ENCODE peak calls at places on chromosome 4, in six cellular contexts. W is effector memory CD4-positive, alpha-beta T cell; S is SJCRH30; D is CD8-positive, alpha-beta T cell; H is ovary; T is PC-9. P is an unnamed sample.

GRCh38 chr4:115711575-115711974 is 598.2 kb upstream of the NDST4 start:
- DNase-seq in H (no peak), S (peak; percentile 51), T (no peak), D (no peak), W (no peak), P (no peak)

GRCh38 chr4:14879643-14880042 is 122.6 kb upstream of the CPEB2 start:
- DNase-seq in S (no peak), W (no peak), D (no peak), T (peak; percentile 68), H (no peak), P (no peak)

GRCh38 chr4:153122855-153123254 is 81.4 kb upstream of the TRIM2 start:
- DNase-seq in T (no peak), S (no peak), D (no peak), W (no peak), H (no peak), P (no peak)

GRCh38 chr4:83582289-83582756 is 46.4 kb downstream of the GPAT3 start:
- DNase-seq in W (no peak), T (no peak), H (peak; percentile 27), D (no peak), S (no peak), P (peak; percentile 26)

GRCh38 chr4:178273168-178273567 is 830.9 kb upstream of the AGA start:
- DNase-seq in W (no peak), S (no peak), H (no peak), T (no peak), D (no peak), P (no peak)

GRCh38 chr4:173508386-173509002 is 21.5 kb downstream of the HAND2 start:
- DNase-seq in W (no peak), T (no peak), D (no peak), S (no peak), H (no peak), P (no peak)

GRCh38 chr4:7802093-7802726 is 137.5 kb downstream of the AFAP1 start:
- DNase-seq in H (peak; percentile 83), T (peak; percentile 51), D (peak; percentile 59), W (peak; percentile 34), S (peak; percentile 93), P (peak; percentile 87)

GRCh38 chr4:105061136-105061696 is 85.5 kb upstream of the TET2 start:
- DNase-seq in H (no peak), W (no peak), S (peak; percentile 68), D (no peak), T (peak; percentile 36), P (peak; percentile 10)

GRCh38 chr4:173152104-173152503 is 16.5 kb upstream of the GALNT7 start:
- DNase-seq in S (no peak), D (no peak), H (no peak), T (no peak), W (no peak), P (no peak)

GRCh38 chr4:54400802-54401201 is 171.7 kb downstream of the PDGFRA start:
- DNase-seq in D (no peak), H (no peak), W (no peak), S (peak; percentile 6), T (no peak), P (no peak)

GRCh38 chr4:174119051-174119450 is 164.4 kb downstream of the FBXO8 start:
- DNase-seq in D (no peak), T (no peak), W (no peak), H (no peak), S (no peak), P (no peak)

GRCh38 chr4:86218721-86219481 is 141.0 kb downstream of the MAPK10 start:
- DNase-seq in D (no peak), W (no peak), S (no peak), H (no peak), T (no peak), P (no peak)

GRCh38 chr4:147975902-147976301 is 244.0 kb downstream of the ARHGAP10 start:
- DNase-seq in W (no peak), H (no peak), T (no peak), S (no peak), D (no peak), P (no peak)

GRCh38 chr4:112297495-112297894 is 326 bp downstream of the ALPK1 start:
- DNase-seq in T (no peak), D (no peak), S (no peak), H (no peak), W (no peak), P (no peak)

GRCh38 chr4:185534850-185535761 is at the start of gene PDLIM3:
- DNase-seq in W (no peak), H (peak; percentile 88), T (no peak), D (no peak), S (peak; percentile 88), P (peak; percentile 72)

GRCh38 chr4:77076889-77077635 is 1.3 kb upstream of the CCNI start:
- DNase-seq in H (no peak), W (no peak), T (no peak), D (no peak), S (no peak), P (no peak)

GRCh38 chr4:140158234-140159030 is 4.4 kb upstream of the MAML3 start:
- DNase-seq in H (no peak), S (no peak), D (no peak), W (no peak), T (no peak), P (no peak)

GRCh38 chr4:83207497-83208105 is 77.0 kb downstream of the COQ2 start:
- DNase-seq in W (no peak), S (peak; percentile 39), H (no peak), T (peak; percentile 88), D (no peak), P (no peak)

GRCh38 chr4:150176559-150176958 is 98.3 kb downstream of the DCLK2 start:
- DNase-seq in T (no peak), S (peak; percentile 58), H (no peak), D (no peak), W (no peak), P (peak; percentile 47)

GRCh38 chr4:84496356-84497219 is 2.5 kb downstream of the NKX6-1 start:
- DNase-seq in S (no peak), W (no peak), D (no peak), H (no peak), T (no peak), P (no peak)

GRCh38 chr4:41712413-41712812 is 36.1 kb downstream of the PHOX2B start:
- DNase-seq in T (no peak), D (no peak), W (no peak), H (no peak), S (no peak), P (no peak)

GRCh38 chr4:83231620-83232056 is 53.0 kb downstream of the COQ2 start:
- DNase-seq in T (peak; percentile 80), D (no peak), H (no peak), W (no peak), S (no peak), P (no peak)

GRCh38 chr4:84995386-84995785 is 28.9 kb upstream of the WDFY3 start:
- DNase-seq in S (peak; percentile 60), H (no peak), W (no peak), D (no peak), T (peak; percentile 35), P (no peak)

GRCh38 chr4:92677805-92678204 is 374.0 kb downstream of the GRID2 start:
- DNase-seq in W (no peak), D (no peak), H (no peak), T (no peak), S (no peak), P (no peak)

GRCh38 chr4:169256101-169256612 is 14.6 kb downstream of the SH3RF1 start:
- DNase-seq in W (no peak), D (no peak), S (no peak), T (no peak), H (no peak), P (no peak)

GRCh38 chr4:38177035-38177791 is 217.0 kb downstream of the PTTG2 start:
- DNase-seq in H (peak; percentile 39), T (no peak), D (peak; percentile 18), S (peak; percentile 31), W (peak; percentile 13), P (peak; percentile 36)

GRCh38 chr4:173934201-173934600 is 349.3 kb downstream of the FBXO8 start:
- DNase-seq in S (no peak), D (no peak), W (no peak), T (no peak), H (no peak), P (no peak)

GRCh38 chr4:67699603-67700002 is 1.4 kb downstream of the UBA6 start:
- DNase-seq in H (no peak), S (no peak), W (no peak), D (no peak), T (no peak), P (no peak)
- H3K27ac ChIP-seq in H (no peak overlapping the region), S (peak overlapping the region; percentile 77), W (no peak overlapping the region), D (no peak overlapping the region), T (peak overlapping the region; percentile 84), P (no peak overlapping the region)

DNA sequence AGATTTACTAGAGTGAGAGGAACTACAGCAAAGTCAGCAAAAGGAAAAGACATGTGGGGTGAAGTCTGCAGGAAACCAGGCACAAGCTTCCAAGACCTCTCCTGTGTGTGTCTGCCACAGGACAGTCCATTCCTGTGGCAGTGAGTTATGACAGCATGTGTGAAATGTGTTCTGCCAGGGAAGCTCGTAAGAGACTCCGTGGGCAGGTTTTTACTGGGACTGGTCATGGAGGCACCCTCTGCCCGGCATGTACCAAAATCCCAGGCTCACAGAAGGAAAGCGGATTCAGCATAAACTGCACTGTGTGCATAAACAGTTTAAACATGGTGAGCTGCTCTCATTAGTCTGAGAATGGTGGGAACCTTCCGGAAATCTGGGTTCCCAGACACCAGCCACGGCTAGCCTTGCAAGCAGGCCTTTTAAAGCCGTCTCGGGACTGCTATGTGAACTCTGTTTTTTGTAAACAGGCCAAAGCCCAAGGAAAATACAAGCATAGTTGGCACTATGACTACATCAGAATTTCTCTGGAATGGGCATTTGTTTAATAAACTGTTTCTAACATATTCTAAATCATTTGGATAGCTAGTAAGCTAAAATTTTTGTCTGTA is 288.5 kb downstream of the TENM3 start:
- DNase-seq in S (no peak), T (no peak), D (no peak), H (no peak), W (no peak), P (no peak)
- H3K4me3 ChIP-seq in S (no peak overlapping the region), T (no peak overlapping the region), D (no peak overlapping the region), H (no peak overlapping the region), W (no peak overlapping the region), P (no peak overlapping the region)

GRCh38 chr4:1898007-1898406 is 26.8 kb downstream of the NSD2 start:
- DNase-seq in H (no peak), D (no peak), T (no peak), S (no peak), W (no peak), P (no peak)
- H3K27ac ChIP-seq in H (no peak overlapping the region), D (no peak overlapping the region), T (no peak overlapping the region), S (no peak overlapping the region), W (no peak overlapping the region), P (no peak overlapping the region)

DNA sequence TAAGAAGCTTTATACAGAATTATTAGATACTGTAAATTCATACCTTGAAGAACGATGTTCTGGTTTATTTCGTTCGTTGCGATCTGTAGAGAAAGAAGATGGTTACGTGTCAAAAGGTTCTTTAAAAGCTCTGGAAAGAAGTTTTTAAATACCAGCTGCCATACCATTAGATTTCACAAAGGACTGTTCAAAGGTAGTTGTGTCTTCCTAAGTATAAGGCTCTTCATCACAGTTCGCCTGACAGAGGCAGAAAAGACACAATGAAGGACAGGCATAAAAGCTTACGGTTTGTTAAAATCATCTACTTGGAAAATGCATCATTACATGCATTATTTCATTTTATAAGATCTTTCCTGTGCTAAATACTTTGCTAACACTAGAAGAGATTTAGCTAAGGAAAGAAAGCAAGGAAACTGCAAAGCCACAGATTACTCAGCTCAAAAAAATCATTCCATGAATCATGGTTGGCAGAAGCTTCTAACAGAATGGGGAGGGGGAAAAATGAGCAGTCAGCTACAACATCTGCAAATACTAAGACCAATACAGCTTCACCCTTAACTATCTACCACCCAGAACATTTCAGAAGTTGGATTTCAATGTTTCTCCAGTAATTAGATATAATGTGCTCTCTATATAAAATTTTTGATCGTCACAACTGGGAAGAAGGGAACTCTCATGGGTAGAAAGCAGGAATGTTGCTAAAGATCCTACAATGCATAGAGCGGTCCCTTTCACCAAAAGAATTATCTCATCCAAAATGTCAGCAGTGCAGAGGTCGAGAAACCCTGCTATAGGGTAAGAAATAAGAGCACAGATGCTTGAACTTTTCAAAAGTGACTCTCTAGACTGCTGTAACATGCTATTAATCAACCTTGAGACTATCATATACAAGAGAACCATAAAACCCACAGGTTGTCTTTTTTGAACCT is 50.7 kb upstream of the PRSS48 start:
- DNase-seq in S (no peak), T (no peak), H (no peak), D (no peak), W (no peak), P (no peak)
- H3K4me3 ChIP-seq in S (no peak overlapping the region), T (no peak overlapping the region), H (peak overlapping the region; percentile 29), D (no peak overlapping the region), W (no peak overlapping the region), P (peak overlapping the region; percentile 42)

P was measured in heart right ventricle.